ENCODE peak calls at places on chromosome 19, in nine cellular contexts. Q is neural progenitor cell; H is PC-3; D is effector memory CD4-positive, alpha-beta T cell; E is esophagus muscularis mucosa; M is pancreas; X is tibial artery; C is SK-N-SH; N is mammary epithelial cell. I is an unnamed sample.

GRCh38 chr19:49652723-49653465 is 10.9 kb downstream of the SCAF1 start:
- DNase-seq in M (no peak), N (no peak), X (no peak), H (no peak), D (no peak), Q (no peak), C (no peak), E (no peak), I (no peak)

GRCh38 chr19:49555600-49556411 is 24.6 kb downstream of the NOSIP start:
- DNase-seq in N (no peak), X (peak; percentile 53), H (peak; percentile 35), C (peak; percentile 95), M (peak; percentile 92), D (peak; percentile 68), Q (peak; percentile 97), E (no peak), I (peak; percentile 30)

GRCh38 chr19:4970558-4971423 is 1.9 kb downstream of the KDM4B start:
- DNase-seq in D (no peak), N (peak; percentile 44), E (no peak), Q (peak; percentile 65), X (no peak), H (peak; percentile 49), C (peak; percentile 64), M (peak; percentile 40), I (no peak)

GRCh38 chr19:42057856-42058255 is 12.2 kb downstream of the GRIK5 start:
- DNase-seq in C (no peak), Q (no peak), M (no peak), E (no peak), X (no peak), N (no peak), H (no peak), D (no peak), I (no peak)

GRCh38 chr19:39424934-39425333 is 10.8 kb downstream of the RPS16 start:
- DNase-seq in X (no peak), C (peak; percentile 19), H (no peak), Q (no peak), N (no peak), D (no peak), M (no peak), E (no peak), I (no peak)

GRCh38 chr19:52734340-52734892 is 428 bp downstream of the ZNF611 start:
- DNase-seq in Q (peak; percentile 59), H (no peak), X (no peak), M (no peak), D (no peak), C (peak; percentile 74), E (no peak), N (peak; percentile 5), I (peak; percentile 28)

GRCh38 chr19:53785196-53785889 is 38.8 kb downstream of the NLRP12 start:
- DNase-seq in N (peak; percentile 3), M (no peak), H (no peak), E (no peak), C (no peak), D (no peak), Q (no peak), X (no peak), I (no peak)

GRCh38 chr19:50258918-50259372 is 55.5 kb downstream of the MYH14 start:
- DNase-seq in Q (peak; percentile 57), X (no peak), E (no peak), H (peak; percentile 21), D (no peak), N (no peak), M (peak; percentile 20), C (peak; percentile 71), I (peak; percentile 42)

GRCh38 chr19:33809960-33810359 is 13.3 kb downstream of the KCTD15 start:
- DNase-seq in Q (no peak), D (no peak), E (no peak), H (no peak), X (no peak), M (no peak), C (no peak), N (no peak), I (peak; percentile 73)

GRCh38 chr19:49132974-49133609 is 13.7 kb downstream of the PPFIA3 start:
- DNase-seq in D (no peak), M (no peak), N (no peak), E (no peak), Q (peak; percentile 43), X (no peak), H (no peak), C (peak; percentile 22), I (no peak)

GRCh38 chr19:19527674-19528625 is 761 bp upstream of the YJEFN3 start:
- DNase-seq in Q (no peak), N (no peak), C (no peak), M (no peak), E (no peak), X (no peak), D (no peak), H (no peak), I (no peak)

GRCh38 chr19:48683349-48683748 is 10.5 kb upstream of the NTN5 start:
- DNase-seq in H (no peak), C (no peak), X (no peak), N (no peak), E (no peak), M (no peak), D (no peak), Q (no peak), I (no peak)

GRCh38 chr19:38394488-38394887 is 6.0 kb downstream of the SPRED3 start:
- DNase-seq in N (no peak), X (no peak), Q (peak; percentile 86), H (no peak), E (no peak), D (peak; percentile 51), C (no peak), M (no peak), I (no peak)

GRCh38 chr19:33177417-33177976 is 16.6 kb upstream of the LRP3 start:
- DNase-seq in D (no peak), E (no peak), X (no peak), C (peak; percentile 77), N (no peak), H (peak; percentile 39), Q (peak; percentile 79), M (no peak), I (peak; percentile 76)

GRCh38 chr19:6067975-6068374 is 42.3 kb downstream of the RFX2 start:
- DNase-seq in M (no peak), H (no peak), E (no peak), C (no peak), Q (no peak), X (no peak), N (no peak), D (no peak), I (no peak)
- H3K4me3 ChIP-seq in M (no peak overlapping the region), H (no peak overlapping the region), E (no peak overlapping the region), C (no peak overlapping the region), Q (no peak overlapping the region), X (no peak overlapping the region), N (no peak overlapping the region), D (no peak overlapping the region), I (no peak overlapping the region)

GRCh38 chr19:35133826-35134225 is 1.0 kb downstream of the LGI4 start:
- DNase-seq in D (no peak), N (no peak), M (no peak), E (no peak), H (no peak), C (no peak), X (no peak), Q (no peak), I (no peak)

GRCh38 chr19:35136977-35137702 is 1.5 kb upstream of the FXYD1 start:
- DNase-seq in H (no peak), Q (no peak), M (peak; percentile 22), X (no peak), D (no peak), N (no peak), E (no peak), C (no peak), I (no peak)

GRCh38 chr19:35134601-35135091 is at the start of gene LGI4:
- DNase-seq in Q (peak; percentile 16), C (no peak), X (no peak), M (no peak), D (no peak), H (no peak), N (no peak), E (no peak), I (no peak)

GRCh38 chr19:35136231-35136630 is 1.4 kb upstream of the LGI4 start:
- DNase-seq in N (no peak), E (no peak), D (no peak), H (no peak), X (no peak), Q (no peak), C (no peak), M (no peak), I (no peak)

GRCh38 chr19:35135389-35135909 is 590 bp upstream of the LGI4 start:
- DNase-seq in N (no peak), D (peak; percentile 36), X (peak; percentile 78), E (no peak), H (peak; percentile 62), C (peak; percentile 98), Q (peak; percentile 88), M (peak; percentile 77), I (peak; percentile 55)
- H3K27me3 ChIP-seq in N (no peaks in the 10 kb centered on the region), D (no peaks in the 10 kb centered on the region), X (no peaks in the 10 kb centered on the region), E (no peaks in the 10 kb centered on the region), H (no peaks in the 10 kb centered on the region), C (peaks cover 15% of the 10 kb centered on the region), Q (peaks cover 6% of the 10 kb centered on the region), M (no peaks in the 10 kb centered on the region), I (no peaks in the 10 kb centered on the region)

DNA sequence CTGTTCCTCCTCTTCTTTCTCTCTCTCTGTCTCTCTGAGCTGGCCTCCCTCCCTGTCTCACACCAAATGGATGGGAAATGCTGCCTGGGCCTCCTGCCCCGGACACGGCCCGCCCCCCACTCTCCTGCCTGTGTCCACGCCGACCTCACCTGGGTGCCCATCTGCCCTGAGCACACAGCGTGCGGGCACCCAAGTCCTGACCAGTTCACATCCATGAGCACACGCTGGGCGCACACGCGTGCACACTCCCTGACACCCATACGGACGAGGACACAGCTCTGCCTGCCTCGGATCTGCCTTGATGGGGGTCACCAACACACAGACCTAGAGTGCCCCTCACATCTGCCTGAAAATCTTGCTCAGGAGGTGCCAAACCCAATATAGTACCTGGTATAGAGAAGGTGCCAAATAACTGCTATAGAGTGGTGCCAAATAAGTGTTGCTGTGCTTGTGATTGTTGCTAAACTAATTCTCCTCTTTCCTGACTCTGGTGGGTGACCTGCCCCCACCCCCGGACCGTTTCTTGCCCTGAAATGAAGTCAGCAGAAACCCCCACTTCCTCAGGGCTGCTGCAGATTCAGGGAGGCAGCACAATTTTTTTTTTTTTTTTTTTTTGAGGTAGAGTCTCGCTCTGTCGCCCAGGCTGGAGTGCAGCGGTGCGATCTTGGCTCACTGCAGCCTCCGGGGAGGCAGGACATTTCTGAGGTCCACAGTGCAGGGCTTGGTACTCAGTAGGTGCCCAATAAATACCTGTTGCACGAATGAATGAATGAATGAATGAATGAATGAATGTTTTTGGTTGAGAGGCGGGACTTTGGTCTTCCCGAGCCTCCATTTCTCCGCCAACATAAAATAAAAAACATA is 4.6 kb downstream of the NFIC start:
- DNase-seq in H (no peak), M (no peak), D (no peak), E (no peak), X (no peak), N (no peak), C (no peak), Q (no peak), I (no peak)
- H3K4me3 ChIP-seq in H (no peak overlapping the region), M (no peak overlapping the region), D (no peak overlapping the region), E (peak overlapping the region; percentile 99), X (peak overlapping the region; percentile 98), N (no peak overlapping the region), C (no peak overlapping the region), Q (no peak overlapping the region), I (no peak overlapping the region)

DNA sequence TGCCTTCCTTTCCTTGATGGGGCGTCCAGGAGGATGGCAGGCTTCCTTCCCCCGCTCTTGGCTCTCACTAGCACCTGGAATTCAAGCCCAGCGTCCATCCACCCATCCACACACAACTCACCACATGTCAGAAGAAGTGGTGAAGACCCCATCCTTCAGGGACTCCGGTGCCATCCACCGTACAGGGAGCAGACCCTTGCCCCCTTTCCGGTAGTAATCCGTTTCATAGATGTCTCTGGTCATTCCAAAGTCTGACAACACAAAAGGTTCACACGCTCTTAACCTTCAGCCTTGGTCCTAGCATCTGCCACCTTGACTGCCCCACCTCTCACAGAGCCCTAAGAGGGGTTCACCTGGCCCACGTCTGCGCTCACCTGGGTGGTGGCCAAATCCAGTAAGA is 51.0 kb downstream of the ZNF557 start:
- DNase-seq in M (no peak), N (no peak), X (no peak), E (no peak), D (no peak), C (no peak), H (no peak), Q (no peak), I (no peak)
- H3K27me3 ChIP-seq in M (no peaks in the 10 kb centered on the region), N (no peaks in the 10 kb centered on the region), X (no peaks in the 10 kb centered on the region), E (no peaks in the 10 kb centered on the region), D (no peaks in the 10 kb centered on the region), C (no peaks in the 10 kb centered on the region), H (no peaks in the 10 kb centered on the region), Q (no peaks in the 10 kb centered on the region), I (no peaks in the 10 kb centered on the region)

I was measured in MG63.